ENCODE peak calls at places on chromosomes 12 and 14, in seven cellular contexts. S, D, W, Z, Y, J and I are unnamed samples.

GRCh38 chr12:58919271-58920101 is 818 bp downstream of the LRIG3 start:
- DNase-seq in W (no peak), Y (no peak), Z (peak), S (peak), J (no peak), D (no peak), I (no peak)

GRCh38 chr12:18462437-18462836 is 201.1 kb downstream of the PIK3C2G start:
- DNase-seq in W (no peak), J (peak), S (peak), Y (peak), D (no peak), Z (no peak), I (no peak)

GRCh38 chr12:128969480-128970055 is 116.3 kb downstream of the GLT1D1 start:
- DNase-seq in Y (no peak), D (no peak), J (no peak), Z (no peak), W (no peak), S (no peak), I (no peak)

GRCh38 chr14:23562822-23563472 is 4.6 kb downstream of the AP1G2 start:
- DNase-seq in J (no peak), Z (peak), Y (no peak), D (peak), W (no peak), S (peak), I (no peak)

GRCh38 chr14:45252356-45253069 is 489 bp downstream of the MIS18BP1 start:
- DNase-seq in J (no peak), Z (peak), D (no peak), S (no peak), W (no peak), Y (no peak), I (no peak)

GRCh38 chr14:39469094-39469710 is 37.0 kb upstream of the FBXO33 start:
- DNase-seq in J (no peak), Z (no peak), S (no peak), Y (no peak), D (no peak), W (no peak), I (no peak)

GRCh38 chr14:80698974-80699373 is 242.6 kb downstream of the CEP128 start:
- DNase-seq in J (no peak), W (no peak), D (no peak), Y (no peak), Z (no peak), S (no peak), I (no peak)

GRCh38 chr12:43309845-43310405 is 242.1 kb downstream of the ADAMTS20 start:
- DNase-seq in Y (no peak), J (peak), Z (no peak), D (no peak), W (no peak), S (peak), I (no peak)

GRCh38 chr14:51691176-51691575 is 39.5 kb downstream of the FRMD6 start:
- DNase-seq in S (peak), Y (no peak), J (no peak), Z (no peak), D (no peak), W (no peak), I (no peak)

GRCh38 chr14:31927348-31927826 is 149.7 kb upstream of the ARHGAP5 start:
- DNase-seq in W (peak), Z (no peak), D (no peak), S (peak), J (peak), Y (peak), I (no peak)

GRCh38 chr14:53306926-53307325 is 153.8 kb upstream of the DDHD1 start:
- DNase-seq in S (peak), Y (peak), W (no peak), Z (no peak), J (peak), D (no peak), I (no peak)

GRCh38 chr14:50040401-50040775 is 76.0 kb downstream of the VCPKMT start:
- DNase-seq in Y (no peak), J (peak), Z (no peak), S (peak), W (no peak), D (peak), I (no peak)

GRCh38 chr12:32273712-32274111 is 125.6 kb upstream of the FGD4 start:
- DNase-seq in Y (no peak), S (no peak), J (no peak), W (no peak), D (no peak), Z (peak), I (no peak)

GRCh38 chr14:74720526-74720925 is 7.6 kb downstream of the FCF1 start:
- DNase-seq in D (no peak), Z (no peak), S (no peak), J (peak), W (no peak), Y (no peak), I (no peak)

GRCh38 chr14:51548187-51548586 is 103.5 kb upstream of the FRMD6 start:
- DNase-seq in J (no peak), Z (no peak), D (no peak), Y (no peak), W (no peak), S (no peak), I (no peak)

GRCh38 chr12:126483145-126484068 is 1418.2 kb downstream of the AACS start:
- DNase-seq in W (no peak), J (peak), S (no peak), D (no peak), Z (no peak), Y (peak), I (no peak)

GRCh38 chr14:73293782-73294781 is 56.8 kb downstream of the PAPLN start:
- DNase-seq in S (no peak), D (no peak), J (no peak), Y (no peak), Z (no peak), W (no peak), I (no peak)

GRCh38 chr14:92956961-92957360 is 34.0 kb downstream of the CHGA start:
- DNase-seq in S (no peak), W (peak), Z (no peak), D (no peak), J (no peak), Y (no peak), I (no peak)

GRCh38 chr12:58541300-58541690 is 379.0 kb downstream of the LRIG3 start:
- DNase-seq in Z (no peak), Y (no peak), W (no peak), S (peak), D (no peak), J (no peak), I (no peak)

GRCh38 chr12:103501447-103501846 is 5.7 kb upstream of the C12orf42 start:
- DNase-seq in S (no peak), J (no peak), D (no peak), Z (no peak), Y (no peak), W (no peak), I (no peak)

GRCh38 chr12:122856999-122857671 is 21.9 kb downstream of the HIP1R start:
- DNase-seq in J (peak), Z (no peak), D (no peak), S (no peak), W (no peak), Y (no peak), I (no peak)

GRCh38 chr12:113239288-113239771 is 18.1 kb downstream of the TPCN1 start:
- DNase-seq in D (no peak), W (no peak), J (no peak), Z (no peak), Y (no peak), S (no peak), I (no peak)

GRCh38 chr12:131102991-131103609 is 149.4 kb downstream of the ADGRD1 start:
- DNase-seq in W (peak), D (no peak), S (no peak), Y (no peak), J (no peak), Z (no peak), I (peak)

GRCh38 chr12:541676-542289 is 82.0 kb downstream of the B4GALNT3 start:
- DNase-seq in Z (no peak), S (no peak), W (no peak), Y (no peak), J (no peak), D (no peak), I (no peak)

GRCh38 chr12:65868133-65868705 is 43.9 kb downstream of the HMGA2 start:
- DNase-seq in Y (peak), J (peak), S (peak), D (no peak), Z (no peak), W (no peak), I (no peak)

GRCh38 chr14:25033358-25033757 is 16.6 kb downstream of the STXBP6 start:
- DNase-seq in D (no peak), Z (no peak), W (no peak), J (no peak), Y (no peak), S (no peak), I (no peak)

GRCh38 chr14:61965030-61965745 is 203.0 kb downstream of the SNAPC1 start:
- DNase-seq in J (peak), S (peak), D (no peak), Z (no peak), W (no peak), Y (peak), I (no peak)

GRCh38 chr14:32932921-32933622 is 5.6 kb upstream of the NPAS3 start:
- DNase-seq in S (peak), D (no peak), W (peak), J (no peak), Z (no peak), Y (no peak), I (no peak)

GRCh38 chr14:69087061-69087461 is 65.9 kb downstream of the DCAF5 start:
- DNase-seq in Z (no peak), D (no peak), Y (no peak), J (no peak), S (peak), W (no peak), I (no peak)

GRCh38 chr14:49424436-49425331 is 161.5 kb downstream of the RPS29 start:
- DNase-seq in D (no peak), W (no peak), J (no peak), S (no peak), Z (no peak), Y (no peak), I (no peak)

GRCh38 chr12:125203145-125203765 is 138.0 kb downstream of the AACS start:
- DNase-seq in Z (no peak), Y (no peak), S (peak), J (no peak), W (no peak), D (no peak), I (no peak)

GRCh38 chr14:75428230-75429104 is 645 bp downstream of the JDP2 start:
- DNase-seq in J (no peak), Y (no peak), W (peak), S (peak), D (no peak), Z (peak), I (no peak)

GRCh38 chr12:113369391-113369790 is 11.0 kb downstream of the PLBD2 start:
- DNase-seq in D (no peak), S (no peak), Z (no peak), J (no peak), Y (no peak), W (no peak), I (no peak)

GRCh38 chr12:1863823-1864222 is 43.5 kb downstream of the LRTM2 start:
- DNase-seq in W (no peak), Y (no peak), Z (no peak), S (no peak), D (no peak), J (no peak), I (peak)

GRCh38 chr14:42027271-42027670 is 420.6 kb downstream of the LRFN5 start:
- DNase-seq in D (no peak), S (no peak), J (no peak), Y (no peak), W (no peak), Z (no peak), I (no peak)

GRCh38 chr12:62832528-62832927 is 102.4 kb downstream of the PPM1H start:
- DNase-seq in Z (no peak), W (no peak), Y (no peak), J (no peak), D (no peak), S (no peak), I (no peak)

GRCh38 chr14:106506901-106507305 is 980.5 kb downstream of the TMEM121 start:
- DNase-seq in Y (no peak), J (no peak), D (peak), Z (peak), S (no peak), W (no peak), I (no peak)